ENCODE peak calls at places on chromosomes 2 and 18, in nine cellular contexts. One of them, this sample, is unnamed.

GRCh38 chr18:46207985-46208384 is 103.8 kb downstream of the HAUS1 start:
- DNase-seq in choroid plexus epithelial cell: no peak
- DNase-seq in hippocampal formation: no peak
- DNase-seq in PC-3: no peak
- DNase-seq in cardiac muscle cell: no peak
- DNase-seq in T-helper 17 cell: no peak
- DNase-seq in NCI-H524 treated with DMSO at 0.1 percent for 48 hours: no peak
- DNase-seq in stimulated activated CD8-positive, alpha-beta memory T cell treated with anti-CD3 and anti-CD28 coated beads, Interleukin-15, amount 100 ng/mL, for 4 hours: no peak
- DNase-seq in EH: no peak
- DNase-seq in this sample: no peak

GRCh38 chr18:48810805-48811204 is 140.0 kb downstream of the SMAD7 start:
- DNase-seq in NCI-H524 treated with DMSO at 0.1 percent for 48 hours: no peak
- DNase-seq in stimulated activated CD8-positive, alpha-beta memory T cell treated with anti-CD3 and anti-CD28 coated beads, Interleukin-15, amount 100 ng/mL, for 4 hours: no peak
- DNase-seq in EH: peak
- DNase-seq in cardiac muscle cell: no peak
- DNase-seq in hippocampal formation: no peak
- DNase-seq in T-helper 17 cell: no peak
- DNase-seq in choroid plexus epithelial cell: no peak
- DNase-seq in PC-3: no peak
- DNase-seq in this sample: no peak

GRCh38 chr18:46402945-46403344 is 254.1 kb downstream of the LOXHD1 start:
- DNase-seq in EH: no peak
- DNase-seq in hippocampal formation: no peak
- DNase-seq in T-helper 17 cell: no peak
- DNase-seq in cardiac muscle cell: no peak
- DNase-seq in NCI-H524 treated with DMSO at 0.1 percent for 48 hours: no peak
- DNase-seq in choroid plexus epithelial cell: no peak
- DNase-seq in stimulated activated CD8-positive, alpha-beta memory T cell treated with anti-CD3 and anti-CD28 coated beads, Interleukin-15, amount 100 ng/mL, for 4 hours: no peak
- DNase-seq in PC-3: no peak
- DNase-seq in this sample: no peak

GRCh38 chr2:20313659-20314058 is 37.0 kb downstream of the PUM2 start:
- DNase-seq in T-helper 17 cell: no peak
- DNase-seq in stimulated activated CD8-positive, alpha-beta memory T cell treated with anti-CD3 and anti-CD28 coated beads, Interleukin-15, amount 100 ng/mL, for 4 hours: no peak
- DNase-seq in hippocampal formation: no peak
- DNase-seq in PC-3: no peak
- DNase-seq in choroid plexus epithelial cell: peak
- DNase-seq in NCI-H524 treated with DMSO at 0.1 percent for 48 hours: no peak
- DNase-seq in cardiac muscle cell: no peak
- DNase-seq in EH: peak
- DNase-seq in this sample: no peak

GRCh38 chr2:100182494-100183355 is 40.3 kb upstream of the AFF3 start:
- DNase-seq in hippocampal formation: no peak
- DNase-seq in NCI-H524 treated with DMSO at 0.1 percent for 48 hours: no peak
- DNase-seq in EH: peak
- DNase-seq in stimulated activated CD8-positive, alpha-beta memory T cell treated with anti-CD3 and anti-CD28 coated beads, Interleukin-15, amount 100 ng/mL, for 4 hours: no peak
- DNase-seq in T-helper 17 cell: no peak
- DNase-seq in choroid plexus epithelial cell: no peak
- DNase-seq in PC-3: no peak
- DNase-seq in cardiac muscle cell: no peak
- DNase-seq in this sample: no peak

GRCh38 chr2:121810959-121811853 is 55.8 kb downstream of the TSN start:
- DNase-seq in PC-3: peak
- DNase-seq in stimulated activated CD8-positive, alpha-beta memory T cell treated with anti-CD3 and anti-CD28 coated beads, Interleukin-15, amount 100 ng/mL, for 4 hours: no peak
- DNase-seq in NCI-H524 treated with DMSO at 0.1 percent for 48 hours: no peak
- DNase-seq in cardiac muscle cell: peak
- DNase-seq in choroid plexus epithelial cell: peak
- DNase-seq in EH: peak
- DNase-seq in hippocampal formation: peak
- DNase-seq in T-helper 17 cell: no peak
- DNase-seq in this sample: no peak

GRCh38 chr2:190634381-190634780 is 14.5 kb upstream of the NAB1 start:
- DNase-seq in choroid plexus epithelial cell: no peak
- DNase-seq in NCI-H524 treated with DMSO at 0.1 percent for 48 hours: no peak
- DNase-seq in EH: peak
- DNase-seq in PC-3: no peak
- DNase-seq in T-helper 17 cell: no peak
- DNase-seq in hippocampal formation: no peak
- DNase-seq in cardiac muscle cell: peak
- DNase-seq in stimulated activated CD8-positive, alpha-beta memory T cell treated with anti-CD3 and anti-CD28 coated beads, Interleukin-15, amount 100 ng/mL, for 4 hours: no peak
- DNase-seq in this sample: no peak

GRCh38 chr2:113273031-113273551 is 5.6 kb downstream of the PAX8 start:
- DNase-seq in PC-3: no peak
- DNase-seq in cardiac muscle cell: peak
- DNase-seq in hippocampal formation: no peak
- DNase-seq in NCI-H524 treated with DMSO at 0.1 percent for 48 hours: no peak
- DNase-seq in EH: no peak
- DNase-seq in choroid plexus epithelial cell: peak
- DNase-seq in T-helper 17 cell: no peak
- DNase-seq in stimulated activated CD8-positive, alpha-beta memory T cell treated with anti-CD3 and anti-CD28 coated beads, Interleukin-15, amount 100 ng/mL, for 4 hours: no peak
- DNase-seq in this sample: no peak

GRCh38 chr18:77105021-77105420 is 27.6 kb downstream of the MBP start:
- DNase-seq in choroid plexus epithelial cell: peak
- DNase-seq in hippocampal formation: no peak
- DNase-seq in stimulated activated CD8-positive, alpha-beta memory T cell treated with anti-CD3 and anti-CD28 coated beads, Interleukin-15, amount 100 ng/mL, for 4 hours: no peak
- DNase-seq in cardiac muscle cell: no peak
- DNase-seq in NCI-H524 treated with DMSO at 0.1 percent for 48 hours: no peak
- DNase-seq in PC-3: no peak
- DNase-seq in EH: no peak
- DNase-seq in T-helper 17 cell: no peak
- DNase-seq in this sample: no peak

GRCh38 chr18:37769846-37770245 is 204.2 kb upstream of the CELF4 start:
- DNase-seq in cardiac muscle cell: peak
- DNase-seq in EH: no peak
- DNase-seq in PC-3: no peak
- DNase-seq in choroid plexus epithelial cell: no peak
- DNase-seq in NCI-H524 treated with DMSO at 0.1 percent for 48 hours: no peak
- DNase-seq in hippocampal formation: no peak
- DNase-seq in stimulated activated CD8-positive, alpha-beta memory T cell treated with anti-CD3 and anti-CD28 coated beads, Interleukin-15, amount 100 ng/mL, for 4 hours: no peak
- DNase-seq in T-helper 17 cell: no peak
- DNase-seq in this sample: no peak

GRCh38 chr2:45237128-45237527 is 227.9 kb upstream of the SIX2 start:
- DNase-seq in cardiac muscle cell: peak
- DNase-seq in EH: no peak
- DNase-seq in T-helper 17 cell: no peak
- DNase-seq in hippocampal formation: no peak
- DNase-seq in PC-3: no peak
- DNase-seq in NCI-H524 treated with DMSO at 0.1 percent for 48 hours: no peak
- DNase-seq in choroid plexus epithelial cell: peak
- DNase-seq in stimulated activated CD8-positive, alpha-beta memory T cell treated with anti-CD3 and anti-CD28 coated beads, Interleukin-15, amount 100 ng/mL, for 4 hours: no peak
- DNase-seq in this sample: no peak

GRCh38 chr2:101617786-101618185 is 79.7 kb upstream of the MAP4K4 start:
- DNase-seq in cardiac muscle cell: no peak
- DNase-seq in PC-3: no peak
- DNase-seq in choroid plexus epithelial cell: peak
- DNase-seq in EH: no peak
- DNase-seq in stimulated activated CD8-positive, alpha-beta memory T cell treated with anti-CD3 and anti-CD28 coated beads, Interleukin-15, amount 100 ng/mL, for 4 hours: no peak
- DNase-seq in NCI-H524 treated with DMSO at 0.1 percent for 48 hours: no peak
- DNase-seq in hippocampal formation: no peak
- DNase-seq in T-helper 17 cell: no peak
- DNase-seq in this sample: no peak

GRCh38 chr18:46555724-46556123 is 101.3 kb downstream of the LOXHD1 start:
- DNase-seq in NCI-H524 treated with DMSO at 0.1 percent for 48 hours: no peak
- DNase-seq in hippocampal formation: no peak
- DNase-seq in choroid plexus epithelial cell: peak
- DNase-seq in stimulated activated CD8-positive, alpha-beta memory T cell treated with anti-CD3 and anti-CD28 coated beads, Interleukin-15, amount 100 ng/mL, for 4 hours: no peak
- DNase-seq in T-helper 17 cell: no peak
- DNase-seq in EH: peak
- DNase-seq in PC-3: peak
- DNase-seq in cardiac muscle cell: peak
- DNase-seq in this sample: no peak

GRCh38 chr18:24214913-24215312 is 76.1 kb downstream of the CABYR start:
- DNase-seq in cardiac muscle cell: no peak
- DNase-seq in stimulated activated CD8-positive, alpha-beta memory T cell treated with anti-CD3 and anti-CD28 coated beads, Interleukin-15, amount 100 ng/mL, for 4 hours: no peak
- DNase-seq in EH: no peak
- DNase-seq in NCI-H524 treated with DMSO at 0.1 percent for 48 hours: no peak
- DNase-seq in choroid plexus epithelial cell: no peak
- DNase-seq in T-helper 17 cell: no peak
- DNase-seq in PC-3: peak
- DNase-seq in hippocampal formation: no peak
- DNase-seq in this sample: no peak

This sample was measured in caudate nucleus.